ENCODE peak calls at places on chromosomes 13 and 19, in eight cellular contexts. One of them, this sample, is unnamed.

GRCh38 chr13:23147827-23148226 is 33.0 kb upstream of the SGCG start:
- DNase-seq in HCT116: no peak
- DNase-seq in GM12878: no peak
- DNase-seq in A549: no peak
- DNase-seq in SK-N-SH: no peak
- DNase-seq in GM23338: peak; percentile 38
- DNase-seq in Panc1: no peak
- DNase-seq in K562: no peak
- DNase-seq in this sample: no peak

GRCh38 chr13:113835461-113836274 is 28.2 kb downstream of the GAS6 start:
- DNase-seq in A549: no peak
- DNase-seq in K562: no peak
- DNase-seq in HCT116: no peak
- DNase-seq in SK-N-SH: peak; percentile 56
- DNase-seq in GM12878: no peak
- DNase-seq in Panc1: no peak
- DNase-seq in GM23338: no peak
- DNase-seq in this sample: no peak

GRCh38 chr19:40397568-40397906 is 7.6 kb upstream of the HIPK4 start:
- DNase-seq in GM12878: no peak
- DNase-seq in HCT116: no peak
- DNase-seq in K562: no peak
- DNase-seq in GM23338: no peak
- DNase-seq in Panc1: no peak
- DNase-seq in SK-N-SH: no peak
- DNase-seq in A549: no peak
- DNase-seq in this sample: no peak

GRCh38 chr13:35470671-35471465 is 5.6 kb downstream of the MAB21L1 start:
- DNase-seq in Panc1: no peak
- DNase-seq in SK-N-SH: peak; percentile 80
- DNase-seq in GM23338: peak; percentile 87
- DNase-seq in HCT116: no peak
- DNase-seq in K562: no peak
- DNase-seq in GM12878: no peak
- DNase-seq in A549: no peak
- DNase-seq in this sample: no peak

GRCh38 chr13:99955747-99956472 is 15.7 kb downstream of the ZIC5 start:
- DNase-seq in Panc1: no peak
- DNase-seq in HCT116: no peak
- DNase-seq in A549: no peak
- DNase-seq in SK-N-SH: no peak
- DNase-seq in GM23338: peak; percentile 56
- DNase-seq in K562: no peak
- DNase-seq in GM12878: no peak
- DNase-seq in this sample: no peak

GRCh38 chr19:33748231-33748630 is 48.4 kb upstream of the KCTD15 start:
- DNase-seq in SK-N-SH: no peak
- DNase-seq in GM12878: no peak
- DNase-seq in A549: no peak
- DNase-seq in K562: no peak
- DNase-seq in HCT116: no peak
- DNase-seq in GM23338: no peak
- DNase-seq in Panc1: no peak
- DNase-seq in this sample: no peak

GRCh38 chr19:4521170-4521887 is 3.0 kb upstream of the PLIN4 start:
- DNase-seq in GM12878: no peak
- DNase-seq in Panc1: no peak
- DNase-seq in SK-N-SH: no peak
- DNase-seq in A549: no peak
- DNase-seq in K562: no peak
- DNase-seq in GM23338: no peak
- DNase-seq in HCT116: no peak
- DNase-seq in this sample: no peak

GRCh38 chr19:30161770-30162169 is 210.4 kb upstream of the ZNF536 start:
- DNase-seq in GM12878: no peak
- DNase-seq in K562: no peak
- DNase-seq in HCT116: no peak
- DNase-seq in A549: no peak
- DNase-seq in SK-N-SH: no peak
- DNase-seq in GM23338: no peak
- DNase-seq in Panc1: no peak
- DNase-seq in this sample: no peak

GRCh38 chr13:36088001-36088400 is 43.2 kb downstream of the DCLK1 start:
- DNase-seq in GM23338: no peak
- DNase-seq in A549: no peak
- DNase-seq in K562: no peak
- DNase-seq in Panc1: no peak
- DNase-seq in HCT116: no peak
- DNase-seq in SK-N-SH: no peak
- DNase-seq in GM12878: no peak
- DNase-seq in this sample: no peak

GRCh38 chr13:111476197-111476596 is 155.8 kb downstream of the TEX29 start:
- DNase-seq in Panc1: no peak
- DNase-seq in GM12878: no peak
- DNase-seq in A549: no peak
- DNase-seq in GM23338: no peak
- DNase-seq in SK-N-SH: no peak
- DNase-seq in K562: no peak
- DNase-seq in HCT116: no peak
- DNase-seq in this sample: no peak

GRCh38 chr19:3346677-3347353 is 19.6 kb upstream of the NFIC start:
- DNase-seq in SK-N-SH: no peak
- DNase-seq in Panc1: no peak
- DNase-seq in A549: no peak
- DNase-seq in GM23338: no peak
- DNase-seq in GM12878: no peak
- DNase-seq in K562: no peak
- DNase-seq in HCT116: no peak
- DNase-seq in this sample: no peak

GRCh38 chr13:44004881-44005280 is 125.2 kb downstream of the LACC1 start:
- DNase-seq in HCT116: no peak
- DNase-seq in GM12878: no peak
- DNase-seq in SK-N-SH: no peak
- DNase-seq in Panc1: no peak
- DNase-seq in K562: no peak
- DNase-seq in A549: no peak
- DNase-seq in GM23338: no peak
- DNase-seq in this sample: no peak

GRCh38 chr13:79829880-79830279 is 348.9 kb downstream of the NDFIP2 start:
- DNase-seq in GM12878: no peak
- DNase-seq in GM23338: no peak
- DNase-seq in HCT116: no peak
- DNase-seq in Panc1: no peak
- DNase-seq in SK-N-SH: no peak
- DNase-seq in K562: no peak
- DNase-seq in A549: no peak
- DNase-seq in this sample: no peak
- TF ChIP-seq REST in GM12878: no peak
- TF ChIP-seq REST in GM23338: no peak
- TF ChIP-seq REST in HCT116: no peak
- TF ChIP-seq REST in Panc1: no peak
- TF ChIP-seq REST in SK-N-SH: no peak
- TF ChIP-seq REST in K562: no peak
- TF ChIP-seq REST in A549: no peak
- TF ChIP-seq REST in this sample: no peak

GRCh38 chr13:102141625-102142472 is 260.0 kb downstream of the FGF14 start:
- DNase-seq in K562: peak; percentile 4
- DNase-seq in A549: peak; percentile 1
- DNase-seq in SK-N-SH: no peak
- DNase-seq in Panc1: no peak
- DNase-seq in GM23338: peak; percentile 46
- DNase-seq in HCT116: no peak
- DNase-seq in GM12878: no peak
- DNase-seq in this sample: no peak
- TF ChIP-seq REST in K562: no peak
- TF ChIP-seq REST in A549: no peak
- TF ChIP-seq REST in SK-N-SH: no peak
- TF ChIP-seq REST in Panc1: no peak
- TF ChIP-seq REST in GM23338: no peak
- TF ChIP-seq REST in HCT116: no peak
- TF ChIP-seq REST in GM12878: no peak
- TF ChIP-seq REST in this sample: no peak

DNA sequence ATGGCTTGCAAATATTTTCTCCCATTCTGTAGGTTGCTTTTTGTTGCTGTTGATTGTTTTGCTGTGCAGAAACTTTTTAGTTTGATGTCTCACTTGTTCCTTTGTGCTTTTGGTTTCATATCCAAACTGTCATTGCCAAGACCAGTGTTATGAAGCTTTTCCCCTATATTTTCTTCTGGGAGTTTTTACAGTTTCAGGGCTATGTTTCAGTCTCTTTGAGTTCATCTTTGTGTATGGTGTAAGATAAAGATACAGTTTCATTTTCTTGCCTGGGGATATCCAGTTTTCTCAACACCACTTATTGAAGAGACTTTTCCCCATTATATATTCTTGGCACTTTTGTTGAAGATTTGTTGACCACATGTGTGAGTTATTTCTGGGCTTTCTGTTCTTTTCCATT is 139.9 kb downstream of the MRPL57 start:
- DNase-seq in SK-N-SH: no peak
- DNase-seq in K562: no peak
- DNase-seq in GM12878: no peak
- DNase-seq in A549: no peak
- DNase-seq in Panc1: no peak
- DNase-seq in HCT116: no peak
- DNase-seq in GM23338: no peak
- DNase-seq in this sample: no peak
- TF ChIP-seq REST in SK-N-SH: no peak
- TF ChIP-seq REST in K562: no peak
- TF ChIP-seq REST in GM12878: no peak
- TF ChIP-seq REST in A549: no peak
- TF ChIP-seq REST in Panc1: no peak
- TF ChIP-seq REST in HCT116: no peak
- TF ChIP-seq REST in GM23338: no peak
- TF ChIP-seq REST in this sample: no peak

DNA sequence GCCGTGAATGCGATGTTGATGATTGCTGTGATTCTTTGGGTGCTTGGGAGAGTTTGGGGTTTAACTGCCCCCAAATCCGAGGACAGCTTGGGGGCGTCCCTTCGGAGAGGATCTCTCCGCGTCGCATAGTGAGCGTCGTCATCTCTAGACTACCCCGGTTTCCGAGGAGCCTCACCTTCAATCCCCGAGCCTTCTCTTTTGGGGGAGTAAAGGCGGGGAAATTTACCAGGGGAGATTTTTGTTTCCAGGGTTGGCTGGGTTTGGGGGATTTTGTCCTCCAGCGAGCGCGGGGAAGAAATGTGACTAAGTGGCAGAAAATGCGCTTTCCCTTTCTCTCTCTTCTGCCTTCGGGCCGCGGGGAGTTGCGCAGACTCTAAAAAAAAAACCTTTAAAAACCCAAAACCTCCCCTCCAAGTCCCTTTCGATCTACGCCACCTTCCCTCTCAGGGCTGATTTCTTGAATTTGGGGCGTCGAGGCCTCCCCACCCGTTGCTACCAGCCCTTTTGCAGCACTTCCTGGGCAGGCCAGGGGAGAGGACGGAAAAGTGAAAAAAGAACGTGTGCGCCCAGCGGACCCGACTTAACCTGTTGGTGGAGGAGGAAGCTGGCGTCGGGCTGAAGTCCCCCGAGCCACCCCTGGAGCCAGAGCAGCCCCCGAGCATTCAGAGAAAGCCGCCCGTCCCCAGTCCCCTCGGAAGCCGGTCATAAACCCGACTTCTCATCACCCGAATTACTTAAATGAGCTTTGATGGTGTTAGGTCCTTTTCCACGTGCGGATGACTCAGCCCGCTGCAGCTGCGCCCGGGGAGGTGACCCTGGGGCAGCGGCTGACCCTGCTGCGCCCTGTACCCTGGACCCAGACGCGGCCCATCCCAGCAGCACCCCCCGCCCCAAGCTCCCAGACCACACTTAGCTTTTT is 17.7 kb downstream of the NFIX start:
- DNase-seq in GM23338: peak; percentile 68
- DNase-seq in HCT116: no peak
- DNase-seq in SK-N-SH: no peak
- DNase-seq in GM12878: no peak
- DNase-seq in Panc1: no peak
- DNase-seq in A549: no peak
- DNase-seq in K562: peak; percentile 65
- DNase-seq in this sample: peak; percentile 32
- TF ChIP-seq REST in GM23338: no peak
- TF ChIP-seq REST in HCT116: no peak
- TF ChIP-seq REST in SK-N-SH: no peak
- TF ChIP-seq REST in GM12878: no peak
- TF ChIP-seq REST in Panc1: no peak
- TF ChIP-seq REST in A549: no peak
- TF ChIP-seq REST in K562: no peak
- TF ChIP-seq REST in this sample: no peak

DNA sequence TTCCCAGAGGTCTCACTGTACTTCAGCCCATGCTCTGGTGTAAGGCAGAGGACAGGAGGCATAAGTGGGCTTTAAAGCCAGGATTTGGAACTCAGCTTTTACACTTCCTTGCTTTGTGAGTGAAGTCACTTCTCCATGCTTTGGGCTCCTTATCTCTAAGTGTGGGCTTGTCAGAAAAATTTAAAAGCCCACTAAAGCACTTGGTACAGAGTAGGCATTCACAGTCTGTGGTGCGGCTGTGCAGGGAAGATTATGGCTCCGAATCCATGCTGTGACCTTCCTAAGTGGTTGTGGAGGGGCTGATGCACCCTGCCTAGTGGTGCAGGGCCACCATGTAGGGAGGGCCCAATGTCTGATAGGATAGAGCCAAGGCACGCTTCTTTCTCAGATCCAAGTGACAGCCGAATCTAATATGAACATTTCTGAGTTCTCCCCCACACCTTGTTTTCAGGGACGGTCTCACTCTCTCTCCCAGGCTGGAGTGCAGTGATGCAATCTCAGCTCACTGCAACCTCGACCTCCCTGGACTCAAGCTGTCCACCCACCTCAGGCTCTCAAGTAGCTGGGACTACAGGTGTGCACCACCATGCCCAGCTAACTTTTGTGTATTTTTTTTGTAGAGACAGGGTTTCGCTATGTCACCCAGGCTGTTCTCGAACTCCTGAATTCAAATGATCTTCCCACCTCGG is 6.9 kb downstream of the TIMM29 start:
- DNase-seq in Panc1: no peak
- DNase-seq in GM12878: no peak
- DNase-seq in K562: peak; percentile 6
- DNase-seq in HCT116: no peak
- DNase-seq in A549: no peak
- DNase-seq in GM23338: no peak
- DNase-seq in SK-N-SH: no peak
- DNase-seq in this sample: no peak
- TF ChIP-seq REST in Panc1: no peak
- TF ChIP-seq REST in GM12878: no peak
- TF ChIP-seq REST in K562: no peak
- TF ChIP-seq REST in HCT116: no peak
- TF ChIP-seq REST in A549: no peak
- TF ChIP-seq REST in GM23338: no peak
- TF ChIP-seq REST in SK-N-SH: no peak
- TF ChIP-seq REST in this sample: no peak

This sample was measured in HL-60.